ENCODE peak calls at places on chromosomes 12 and 14, in ten cellular contexts. H is T-helper 9 cell; P is neural crest cell; S is GM20000; U is stimulated activated CD4-positive, alpha-beta T cell treated with anti-CD3 and anti-CD28 coated beads, TNF-alpha, amount 100 ng/mL, for 4 hours; E is fibroblast of pulmonary artery; I is stimulated activated CD8-positive, alpha-beta memory T cell treated with anti-CD3 and anti-CD28 coated beads, Interleukin-12 subunit alpha, Interleukin-12 subunit beta, amount 100 ng/mL, for 4 hours; W is IMR-90; G is fibroblast of gingiva; L is heart right ventricle. Z is an unnamed sample.

GRCh38 chr12:78157199-78157598 is 326.5 kb downstream of the NAV3 start:
- DNase-seq in H (no peak), P (no peak), S (no peak), U (no peak), E (no peak), I (no peak), W (no peak), G (no peak), L (no peak), Z (no peak)

GRCh38 chr14:71321556-71322315 is 414.5 kb downstream of the PCNX1 start:
- DNase-seq in H (no peak), P (peak), S (no peak), U (no peak), E (peak), I (no peak), W (peak), G (peak), L (no peak), Z (peak)

GRCh38 chr14:87000071-87000470 is 992.9 kb downstream of the GALC start:
- DNase-seq in H (no peak), P (no peak), S (no peak), U (no peak), E (no peak), I (no peak), W (no peak), G (no peak), L (no peak), Z (no peak)

GRCh38 chr14:89374908-89375307 is 42.1 kb downstream of the FOXN3 start:
- DNase-seq in H (no peak), P (no peak), S (no peak), U (no peak), E (no peak), I (no peak), W (no peak), G (no peak), L (no peak), Z (no peak)

GRCh38 chr14:99820702-99821331 is 27.6 kb downstream of the EML1 start:
- DNase-seq in H (no peak), P (no peak), S (no peak), U (no peak), E (no peak), I (no peak), W (no peak), G (no peak), L (no peak), Z (no peak)

GRCh38 chr14:68687746-68688145 is 105.1 kb downstream of the ZFP36L1 start:
- DNase-seq in H (no peak), P (no peak), S (no peak), U (no peak), E (peak), I (no peak), W (peak), G (peak), L (no peak), Z (no peak)

GRCh38 chr12:67276469-67276868 is 7.3 kb downstream of the CAND1 start:
- DNase-seq in H (no peak), P (no peak), S (no peak), U (no peak), E (no peak), I (no peak), W (peak), G (no peak), L (no peak), Z (no peak)

GRCh38 chr14:24681056-24681455 is 47.1 kb upstream of the GZMB start:
- DNase-seq in H (no peak), P (no peak), S (no peak), U (no peak), E (no peak), I (no peak), W (no peak), G (no peak), L (no peak), Z (no peak)

GRCh38 chr12:104263580-104264358 is 39.8 kb upstream of the EID3 start:
- DNase-seq in H (no peak), P (no peak), S (no peak), U (no peak), E (peak), I (no peak), W (peak), G (peak), L (no peak), Z (peak)

GRCh38 chr12:85281947-85282312 is 1.9 kb downstream of the ALX1 start:
- DNase-seq in H (no peak), P (no peak), S (no peak), U (no peak), E (no peak), I (no peak), W (no peak), G (no peak), L (no peak), Z (no peak)

GRCh38 chr14:77889971-77890442 is 90.1 kb downstream of the ADCK1 start:
- DNase-seq in H (no peak), P (no peak), S (no peak), U (no peak), E (peak), I (no peak), W (peak), G (peak), L (no peak), Z (no peak)

GRCh38 chr14:24861083-24861630 is 188.8 kb downstream of the STXBP6 start:
- DNase-seq in H (no peak), P (no peak), S (no peak), U (no peak), E (peak), I (no peak), W (peak), G (no peak), L (no peak), Z (no peak)

GRCh38 chr12:108146035-108146893 is 17.2 kb downstream of the WSCD2 start:
- DNase-seq in H (no peak), P (no peak), S (no peak), U (no peak), E (no peak), I (no peak), W (no peak), G (no peak), L (no peak), Z (no peak)

GRCh38 chr12:78087363-78087675 is 256.6 kb downstream of the NAV3 start:
- DNase-seq in H (no peak), P (no peak), S (no peak), U (no peak), E (peak), I (no peak), W (peak), G (peak), L (no peak), Z (no peak)

GRCh38 chr12:21330682-21331253 is 3.9 kb downstream of the SLCO1A2 start:
- DNase-seq in H (no peak), P (no peak), S (no peak), U (no peak), E (peak), I (no peak), W (peak), G (no peak), L (no peak), Z (no peak)

GRCh38 chr12:19967486-19967885 is 400.9 kb upstream of the PDE3A start:
- DNase-seq in H (no peak), P (no peak), S (no peak), U (no peak), E (peak), I (no peak), W (peak), G (peak), L (no peak), Z (no peak)

GRCh38 chr12:53502331-53502730 is 1.2 kb downstream of the TARBP2 start:
- DNase-seq in H (no peak), P (no peak), S (no peak), U (no peak), E (peak), I (no peak), W (no peak), G (no peak), L (no peak), Z (no peak)

GRCh38 chr12:60335765-60336164 is 739.9 kb downstream of the SLC16A7 start:
- DNase-seq in H (no peak), P (no peak), S (no peak), U (no peak), E (peak), I (no peak), W (peak), G (peak), L (no peak), Z (no peak)

GRCh38 chr12:3920378-3921141 is 47.4 kb upstream of the PARP11 start:
- DNase-seq in H (no peak), P (peak), S (no peak), U (no peak), E (no peak), I (no peak), W (no peak), G (no peak), L (no peak), Z (no peak)

GRCh38 chr12:41605528-41606295 is 417.6 kb downstream of the PDZRN4 start:
- DNase-seq in H (no peak), P (no peak), S (no peak), U (no peak), E (no peak), I (no peak), W (peak), G (no peak), L (no peak), Z (peak)

GRCh38 chr12:106581543-106582263 is 1.1 kb upstream of the RFX4 start:
- DNase-seq in H (no peak), P (peak), S (peak), U (no peak), E (peak), I (no peak), W (no peak), G (no peak), L (no peak), Z (peak)

GRCh38 chr12:62848418-62848817 is 86.5 kb downstream of the PPM1H start:
- DNase-seq in H (no peak), P (no peak), S (peak), U (no peak), E (peak), I (no peak), W (peak), G (peak), L (no peak), Z (no peak)

GRCh38 chr12:52942914-52943207 is 6.1 kb upstream of the KRT18 start:
- DNase-seq in H (no peak), P (no peak), S (no peak), U (no peak), E (no peak), I (no peak), W (no peak), G (no peak), L (no peak), Z (no peak)

GRCh38 chr14:90543876-90544275 is 147.0 kb downstream of the CALM1 start:
- DNase-seq in H (no peak), P (no peak), S (no peak), U (no peak), E (no peak), I (no peak), W (no peak), G (no peak), L (no peak), Z (no peak)

Z was measured in HAP-1.